ENCODE peak calls at places on chromosome 4, in six cellular contexts. U is cardiac fibroblast, O is GM12865, Z is endothelial cell of umbilical vein, H is NT2/D1, L is right lobe of liver. D is an unnamed sample.

GRCh38 chr4:42519803-42520417 is 122.6 kb downstream of the SHISA3 start:
- DNase-seq in O (peak), Z (peak), L (no peak), H (peak), U (peak), D (peak)

GRCh38 chr4:15689540-15689939 is 7.9 kb downstream of the FAM200B start:
- DNase-seq in U (peak), O (no peak), Z (no peak), H (no peak), L (no peak), D (no peak)

GRCh38 chr4:68368566-68369473 is 18.9 kb upstream of the YTHDC1 start:
- DNase-seq in O (no peak), U (peak), H (no peak), Z (no peak), L (no peak), D (no peak)

GRCh38 chr4:72128741-72129140 is 96.9 kb downstream of the NPFFR2 start:
- DNase-seq in Z (no peak), H (no peak), O (no peak), L (no peak), U (no peak), D (no peak)

GRCh38 chr4:141066690-141067089 is 66.6 kb downstream of the RNF150 start:
- DNase-seq in Z (no peak), L (no peak), U (no peak), H (no peak), O (no peak), D (no peak)

GRCh38 chr4:85787133-85787532 is 312.2 kb downstream of the ARHGAP24 start:
- DNase-seq in L (no peak), O (no peak), Z (peak), U (peak), H (no peak), D (no peak)

GRCh38 chr4:157217708-157218107 is 2.8 kb upstream of the GRIA2 start:
- DNase-seq in O (peak), U (peak), H (no peak), Z (peak), L (no peak), D (no peak)

GRCh38 chr4:1608821-1609500 is 75.2 kb downstream of the FAM53A start:
- DNase-seq in L (peak), U (no peak), O (no peak), H (no peak), Z (no peak), D (no peak)

GRCh38 chr4:155722816-155723499 is 35.9 kb upstream of the GUCY1B1 start:
- DNase-seq in Z (no peak), L (no peak), O (no peak), H (no peak), U (no peak), D (no peak)

GRCh38 chr4:53313510-53313909 is 52.4 kb downstream of the SCFD2 start:
- DNase-seq in Z (no peak), L (no peak), H (peak), U (peak), O (no peak), D (no peak)

GRCh38 chr4:1215347-1216075 is 33.4 kb downstream of the CTBP1 start:
- DNase-seq in H (no peak), Z (no peak), O (peak), U (no peak), L (no peak), D (no peak)

GRCh38 chr4:101689220-101689619 is 101.3 kb upstream of the BANK1 start:
- DNase-seq in U (no peak), Z (no peak), O (no peak), L (no peak), H (no peak), D (no peak)

GRCh38 chr4:56129431-56129861 is 180.7 kb downstream of the CEP135 start:
- DNase-seq in O (peak), H (no peak), U (peak), Z (no peak), L (no peak), D (peak)

GRCh38 chr4:67393699-67394281 is 151.5 kb downstream of the CENPC start:
- DNase-seq in U (peak), O (peak), H (peak), L (no peak), Z (peak), D (no peak)

GRCh38 chr4:169485791-169486742 is 126.3 kb downstream of the NEK1 start:
- DNase-seq in H (peak), U (peak), Z (peak), O (peak), L (no peak), D (peak)

GRCh38 chr4:149522031-149522430 is 293.6 kb downstream of the IQCM start:
- DNase-seq in Z (no peak), O (no peak), L (no peak), U (no peak), H (no peak), D (no peak)

GRCh38 chr4:78954048-78954666 is 14.9 kb upstream of the PAQR3 start:
- DNase-seq in U (no peak), O (peak), H (no peak), L (no peak), Z (peak), D (peak)

GRCh38 chr4:129138762-129139496 is 43.0 kb downstream of the C4orf33 start:
- DNase-seq in Z (no peak), O (no peak), H (no peak), L (no peak), U (no peak), D (peak)

GRCh38 chr4:70816894-70817293 is 22.8 kb downstream of the GRSF1 start:
- DNase-seq in H (no peak), O (peak), Z (no peak), U (no peak), L (no peak), D (no peak)

GRCh38 chr4:54384563-54384962 is 155.5 kb downstream of the PDGFRA start:
- DNase-seq in L (no peak), Z (peak), O (peak), U (peak), H (no peak), D (no peak)

GRCh38 chr4:3465698-3466671 is 2.9 kb downstream of the DOK7 start:
- DNase-seq in O (no peak), L (peak), H (no peak), U (no peak), Z (no peak), D (no peak)

GRCh38 chr4:168877779-168878491 is 132.1 kb downstream of the CBR4 start:
- DNase-seq in O (peak), L (peak), U (peak), H (no peak), Z (peak), D (no peak)

GRCh38 chr4:161929966-161930365 is 233.8 kb downstream of the FSTL5 start:
- DNase-seq in L (no peak), Z (peak), U (peak), H (no peak), O (no peak), D (no peak)

GRCh38 chr4:182306792-182307507 is 63.7 kb downstream of the TENM3 start:
- DNase-seq in Z (no peak), O (peak), U (peak), H (no peak), L (no peak), D (no peak)

GRCh38 chr4:183111452-183111885 is 12.4 kb downstream of the WWC2 start:
- DNase-seq in O (no peak), Z (no peak), U (no peak), L (no peak), H (no peak), D (no peak)

GRCh38 chr4:82744284-82744963 is 54.2 kb downstream of the SCD5 start:
- DNase-seq in Z (no peak), O (no peak), L (no peak), U (no peak), H (no peak), D (no peak)

GRCh38 chr4:6909970-6910339 is 329 bp downstream of the TBC1D14 start:
- DNase-seq in Z (no peak), U (no peak), H (no peak), L (peak), O (peak), D (no peak)

D was measured in HEK293T.